ENCODE peak calls at places on chromosome 9, in five cellular contexts. W is GM10248, M is NCI-H187, T is mucosa of gallbladder, B is KG1. E is an unnamed sample.

GRCh38 chr9:93996863-93997262 is 41.7 kb upstream of the BARX1 start:
- DNase-seq in W (no peak), M (no peak), T (no peak), B (no peak), E (no peak)

GRCh38 chr9:14219865-14220655 is 93.9 kb downstream of the NFIB start:
- DNase-seq in W (no peak), M (no peak), T (no peak), B (no peak), E (no peak)

GRCh38 chr9:133429641-133430161 is 7.5 kb downstream of the ADAMTS13 start:
- DNase-seq in W (peak), M (no peak), T (peak), B (no peak), E (no peak)

GRCh38 chr9:129544766-129545165 is 76.1 kb downstream of the C9orf50 start:
- DNase-seq in W (no peak), M (no peak), T (no peak), B (no peak), E (no peak)

GRCh38 chr9:35079041-35079425 is 709 bp downstream of the FANCG start:
- DNase-seq in W (no peak), M (no peak), T (no peak), B (no peak), E (no peak)

GRCh38 chr9:122056484-122056883 is 36.6 kb downstream of the TTLL11 start:
- DNase-seq in W (no peak), M (no peak), T (no peak), B (no peak), E (no peak)

GRCh38 chr9:76090330-76090729 is 199.9 kb downstream of the PCSK5 start:
- DNase-seq in W (no peak), M (no peak), T (no peak), B (no peak), E (no peak)

GRCh38 chr9:70760228-70760627 is 345.8 kb upstream of the KLF9 start:
- DNase-seq in W (no peak), M (no peak), T (no peak), B (no peak), E (no peak)

GRCh38 chr9:18122156-18122555 is 351.8 kb upstream of the ADAMTSL1 start:
- DNase-seq in W (no peak), M (no peak), T (no peak), B (no peak), E (no peak)

GRCh38 chr9:107739601-107740082 is 250.1 kb upstream of the KLF4 start:
- DNase-seq in W (no peak), M (no peak), T (no peak), B (no peak), E (no peak)

GRCh38 chr9:89450213-89450612 is 47.7 kb downstream of the SEMA4D start:
- DNase-seq in W (no peak), M (no peak), T (no peak), B (no peak), E (no peak)

GRCh38 chr9:119043996-119044395 is 325.2 kb downstream of the BRINP1 start:
- DNase-seq in W (no peak), M (no peak), T (no peak), B (no peak), E (no peak)

GRCh38 chr9:14769235-14769580 is 46.7 kb upstream of the CER1 start:
- DNase-seq in W (no peak), M (no peak), T (no peak), B (no peak), E (no peak)

GRCh38 chr9:114366334-114367128 is 21.3 kb downstream of the AKNA start:
- DNase-seq in W (peak), M (no peak), T (peak), B (no peak), E (peak)

GRCh38 chr9:89905628-89906338 is 301.0 kb downstream of the GADD45G start:
- DNase-seq in W (no peak), M (no peak), T (no peak), B (no peak), E (no peak)

GRCh38 chr9:12538842-12539584 is 154.2 kb upstream of the TYRP1 start:
- DNase-seq in W (no peak), M (no peak), T (no peak), B (no peak), E (no peak)

GRCh38 chr9:16335788-16336580 is 534.5 kb downstream of the BNC2 start:
- DNase-seq in W (no peak), M (no peak), T (peak), B (no peak), E (no peak)

GRCh38 chr9:109730228-109730627 is 49.8 kb upstream of the PALM2AKAP2 start:
- DNase-seq in W (no peak), M (no peak), T (peak), B (no peak), E (no peak)

GRCh38 chr9:91532325-91532724 is 108.7 kb upstream of the NFIL3 start:
- DNase-seq in W (no peak), M (no peak), T (no peak), B (no peak), E (no peak)

GRCh38 chr9:115262477-115262876 is 144.5 kb upstream of the TNC start:
- DNase-seq in W (no peak), M (peak), T (peak), B (no peak), E (no peak)

GRCh38 chr9:134224827-134225154 is 60.4 kb upstream of the RNU6ATAC start:
- DNase-seq in W (no peak), M (no peak), T (no peak), B (no peak), E (no peak)

GRCh38 chr9:36823466-36823865 is 210.6 kb downstream of the PAX5 start:
- DNase-seq in W (no peak), M (no peak), T (no peak), B (no peak), E (no peak)

GRCh38 chr9:530681-531080 is 310.8 kb upstream of the DMRT1 start:
- DNase-seq in W (no peak), M (no peak), T (no peak), B (no peak), E (no peak)

GRCh38 chr9:77163889-77164288 is 13.4 kb upstream of the VPS13A start:
- DNase-seq in W (no peak), M (no peak), T (peak), B (no peak), E (no peak)

GRCh38 chr9:131720330-131720729 is 19.5 kb downstream of the RAPGEF1 start:
- DNase-seq in W (no peak), M (no peak), T (no peak), B (no peak), E (no peak)

GRCh38 chr9:100294341-100294740 is 58.4 kb downstream of the TEX10 start:
- DNase-seq in W (no peak), M (no peak), T (no peak), B (no peak), E (no peak)

GRCh38 chr9:73133921-73134407 is 17.7 kb upstream of the ANXA1 start:
- DNase-seq in W (no peak), M (no peak), T (peak), B (no peak), E (no peak)

GRCh38 chr9:110126986-110127864 is 80.7 kb downstream of the C9orf152 start:
- DNase-seq in W (no peak), M (no peak), T (peak), B (no peak), E (no peak)

GRCh38 chr9:79662553-79662956 is 90.8 kb downstream of the TLE4 start:
- DNase-seq in W (no peak), M (no peak), T (no peak), B (no peak), E (no peak)

GRCh38 chr9:134339183-134339806 is 13.0 kb downstream of the RXRA start:
- DNase-seq in W (no peak), M (no peak), T (no peak), B (no peak), E (no peak)

GRCh38 chr9:526904-527591 is 312.4 kb downstream of the DOCK8 start:
- DNase-seq in W (no peak), M (no peak), T (no peak), B (no peak), E (no peak)

GRCh38 chr9:81182421-81182820 is 506.9 kb downstream of the TLE1 start:
- DNase-seq in W (no peak), M (no peak), T (no peak), B (no peak), E (no peak)

GRCh38 chr9:121220996-121221671 is 19.5 kb upstream of the RAB14 start:
- DNase-seq in W (no peak), M (no peak), T (no peak), B (no peak), E (no peak)